ENCODE peak calls at places on chromosomes 12 and 14, in seven cellular contexts. E is aorta; G is adrenal gland; X is CD8-positive, alpha-beta T cell; T is MM.1S; R is SK-N-SH; D is A549. P is an unnamed sample. For H3K4me1, the result is how much of the 10 kb centered on the place peaks cover.

GRCh38 chr12:57838594-57839302 is 7.8 kb downstream of the CTDSP2 start:
- DNase-seq in E (no peak), G (no peak), X (no peak), T (peak), R (no peak), D (no peak), P (no peak)

GRCh38 chr14:95519699-95520098 is 3.2 kb upstream of the SYNE3 start:
- DNase-seq in E (peak), G (peak), X (no peak), T (no peak), R (peak), D (no peak), P (peak)

GRCh38 chr12:94663077-94663476 is 12.7 kb upstream of the TMCC3 start:
- DNase-seq in E (no peak), G (no peak), X (no peak), T (no peak), R (no peak), D (no peak), P (no peak)

GRCh38 chr12:118302053-118302452 is 70.7 kb downstream of the TAOK3 start:
- DNase-seq in E (no peak), G (no peak), X (no peak), T (no peak), R (no peak), D (no peak), P (no peak)

GRCh38 chr12:60195483-60195882 is 599.7 kb downstream of the SLC16A7 start:
- DNase-seq in E (no peak), G (no peak), X (no peak), T (no peak), R (no peak), D (no peak), P (no peak)

GRCh38 chr12:101957251-101957650 is 79.9 kb downstream of the DRAM1 start:
- DNase-seq in E (no peak), G (no peak), X (no peak), T (no peak), R (no peak), D (no peak), P (no peak)

GRCh38 chr14:22726012-22726411 is 40.5 kb upstream of the OXA1L start:
- DNase-seq in E (no peak), G (no peak), X (no peak), T (no peak), R (no peak), D (no peak), P (no peak)

GRCh38 chr12:13205809-13206559 is 9.5 kb downstream of the EMP1 start:
- DNase-seq in E (no peak), G (no peak), X (no peak), T (no peak), R (no peak), D (peak), P (no peak)

GRCh38 chr12:107760207-107760816 is 625 bp downstream of the PRDM4 start:
- DNase-seq in E (peak), G (peak), X (no peak), T (peak), R (peak), D (peak), P (peak)

GRCh38 chr14:28242895-28243294 is 523.7 kb upstream of the FOXG1 start:
- DNase-seq in E (no peak), G (no peak), X (no peak), T (no peak), R (no peak), D (no peak), P (no peak)

GRCh38 chr12:6553051-6553868 is 2.6 kb downstream of the IFFO1 start:
- DNase-seq in E (no peak), G (peak), X (no peak), T (no peak), R (no peak), D (no peak), P (peak)

DNA sequence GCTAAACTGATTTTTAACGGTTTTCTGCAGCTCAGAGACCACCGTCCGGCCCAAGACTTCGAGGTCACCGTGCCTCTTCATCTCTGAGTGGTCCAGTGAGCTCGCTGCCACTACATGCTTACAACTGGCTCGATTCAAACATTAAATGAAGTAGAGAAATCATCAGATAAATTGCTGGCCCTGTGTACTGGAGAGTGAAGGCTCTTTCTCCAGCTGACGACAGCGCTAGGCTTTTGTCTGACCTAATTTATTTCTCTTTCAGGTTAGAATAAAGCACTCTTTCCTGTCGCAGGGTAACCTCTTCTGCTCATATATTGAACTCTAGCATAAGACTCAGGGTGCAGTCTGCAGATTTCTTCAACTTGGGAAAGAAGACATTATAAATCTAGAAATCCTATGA is 6.4 kb downstream of the BCL11B start:
- DNase-seq in E (no peak), G (no peak), X (no peak), T (no peak), R (no peak), D (no peak), P (no peak)
- H3K27ac ChIP-seq in E (no peak), G (no peak), X (peak), T (no peak), R (no peak), D (no peak), P (no peak)

GRCh38 chr14:103127861-103128598 is 4.8 kb downstream of the TNFAIP2 start:
- DNase-seq in E (peak), G (peak), X (no peak), T (no peak), R (peak), D (no peak), P (peak)
- H3K4me1 ChIP-seq in E (under half), G (under half), X (under half), T (under half), R (under half), D (half or more), P (under half)

DNA sequence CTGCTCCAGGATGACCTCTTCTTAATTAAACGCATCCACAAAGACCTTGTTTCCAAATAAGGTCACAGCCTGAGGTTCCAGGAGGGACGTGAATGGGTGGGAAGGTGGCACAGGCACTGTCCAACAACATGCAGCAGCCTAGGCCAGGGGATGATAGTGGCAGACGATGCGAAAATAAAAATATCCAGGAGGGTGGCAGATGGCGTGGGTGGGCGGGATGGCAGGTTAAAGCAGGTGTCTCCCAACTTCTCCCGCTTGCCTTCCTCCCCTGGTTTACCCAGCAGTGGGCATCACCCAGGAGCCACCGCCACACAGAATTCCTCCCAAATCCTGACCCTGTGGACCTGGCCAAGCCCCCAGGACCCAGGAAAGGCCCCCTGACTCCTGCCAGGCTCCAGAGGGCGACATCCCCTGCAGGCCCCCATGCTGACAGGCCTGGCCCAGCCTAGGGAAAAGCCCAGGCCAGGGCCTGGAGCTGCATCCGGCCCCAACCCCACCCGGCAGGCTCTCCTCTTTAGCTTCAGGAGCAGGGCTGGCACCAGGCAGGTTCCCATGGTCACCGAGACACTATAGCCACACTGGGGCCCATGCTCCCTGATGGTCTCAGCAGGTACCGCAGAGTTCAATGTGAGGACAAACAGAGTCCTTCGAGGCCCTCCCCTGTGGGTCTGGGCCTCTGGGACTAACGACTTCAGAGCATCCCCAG is 9.7 kb downstream of the NCOR2 start:
- DNase-seq in E (no peak), G (no peak), X (no peak), T (no peak), R (peak), D (no peak), P (no peak)
- H3K27ac ChIP-seq in E (no peak), G (peak), X (no peak), T (no peak), R (peak), D (peak), P (no peak)

GRCh38 chr12:96197503-96198272 is 3.5 kb downstream of the ELK3 start:
- DNase-seq in E (no peak), G (no peak), X (no peak), T (no peak), R (no peak), D (peak), P (no peak)
- H3K4me1 ChIP-seq in E (under half), G (under half), X (under half), T (half or more), R (under half), D (under half), P (under half)

GRCh38 chr12:111362687-111363475 is 6.0 kb downstream of the PHETA1 start:
- DNase-seq in E (peak), G (no peak), X (no peak), T (no peak), R (no peak), D (no peak), P (no peak)

GRCh38 chr12:111363578-111363977 is 5.3 kb downstream of the PHETA1 start:
- DNase-seq in E (no peak), G (no peak), X (no peak), T (no peak), R (no peak), D (no peak), P (no peak)

GRCh38 chr12:111360325-111360930 is 8.5 kb downstream of the PHETA1 start:
- DNase-seq in E (no peak), G (peak), X (no peak), T (no peak), R (no peak), D (no peak), P (no peak)

GRCh38 chr12:111361073-111361716 is 7.7 kb downstream of the PHETA1 start:
- DNase-seq in E (no peak), G (no peak), X (no peak), T (no peak), R (no peak), D (no peak), P (no peak)

GRCh38 chr12:111361717-111362576 is 6.9 kb downstream of the PHETA1 start:
- DNase-seq in E (no peak), G (peak), X (no peak), T (no peak), R (no peak), D (no peak), P (peak)
- H3K27ac ChIP-seq in E (no peak), G (peak), X (no peak), T (no peak), R (no peak), D (peak), P (no peak)

P was measured in psoas muscle.